ENCODE peak calls at places on chromosomes 1 and 21, in five cellular contexts. S is heart left ventricle, D is brain microvascular endothelial cell, W is fibroblast of lung, N is prostate gland. L is an unnamed sample.

GRCh38 chr1:41347276-41347675 is 14.0 kb upstream of the FOXO6 start:
- DNase-seq in S (no peak), N (no peak), D (no peak), W (no peak), L (no peak)

GRCh38 chr1:15028117-15028516 is 125.4 kb upstream of the TMEM51 start:
- DNase-seq in N (no peak), D (peak; percentile 71), S (peak; percentile 70), W (peak; percentile 28), L (peak; percentile 86)

GRCh38 chr1:33519240-33519884 is 46.9 kb downstream of the ZSCAN20 start:
- DNase-seq in D (no peak), S (no peak), N (no peak), W (no peak), L (no peak)

GRCh38 chr1:8867878-8868567 is 10.5 kb downstream of the ENO1 start:
- DNase-seq in N (no peak), W (no peak), S (no peak), D (no peak), L (no peak)

GRCh38 chr1:155001438-155001687 is 1.2 kb upstream of the ZBTB7B start:
- DNase-seq in N (no peak), S (no peak), D (no peak), W (no peak), L (no peak)

GRCh38 chr1:157319567-157319966 is 181.4 kb upstream of the ETV3 start:
- DNase-seq in S (no peak), W (no peak), D (no peak), N (no peak), L (no peak)

GRCh38 chr1:121483961-121484424 is 299.2 kb downstream of the SRGAP2C start:
- DNase-seq in W (peak; percentile 87), N (no peak), D (peak; percentile 66), S (no peak), L (peak; percentile 44)

GRCh38 chr1:112808861-112809684 is 93.9 kb upstream of the PPM1J start:
- DNase-seq in S (peak; percentile 82), N (peak; percentile 57), D (peak; percentile 67), W (peak; percentile 66), L (peak; percentile 87)

GRCh38 chr1:98981917-98982513 is 22.6 kb downstream of the PLPPR5 start:
- DNase-seq in D (no peak), S (no peak), N (no peak), W (peak; percentile 69), L (no peak)

GRCh38 chr1:170929835-170930554 is 5.3 kb upstream of the MROH9 start:
- DNase-seq in D (peak; percentile 77), N (peak; percentile 21), W (peak; percentile 73), S (peak; percentile 21), L (peak; percentile 85)

GRCh38 chr1:20458717-20459116 is 27.3 kb downstream of the CAMK2N1 start:
- DNase-seq in D (no peak), N (no peak), S (no peak), W (no peak), L (no peak)

GRCh38 chr1:50419907-50420248 is 3.4 kb downstream of the DMRTA2 start:
- DNase-seq in S (no peak), N (no peak), W (no peak), D (no peak), L (no peak)

GRCh38 chr1:223765036-223765718 is 52.8 kb downstream of the CAPN2 start:
- DNase-seq in S (peak; percentile 84), N (no peak), W (no peak), D (peak; percentile 52), L (no peak)

DNA sequence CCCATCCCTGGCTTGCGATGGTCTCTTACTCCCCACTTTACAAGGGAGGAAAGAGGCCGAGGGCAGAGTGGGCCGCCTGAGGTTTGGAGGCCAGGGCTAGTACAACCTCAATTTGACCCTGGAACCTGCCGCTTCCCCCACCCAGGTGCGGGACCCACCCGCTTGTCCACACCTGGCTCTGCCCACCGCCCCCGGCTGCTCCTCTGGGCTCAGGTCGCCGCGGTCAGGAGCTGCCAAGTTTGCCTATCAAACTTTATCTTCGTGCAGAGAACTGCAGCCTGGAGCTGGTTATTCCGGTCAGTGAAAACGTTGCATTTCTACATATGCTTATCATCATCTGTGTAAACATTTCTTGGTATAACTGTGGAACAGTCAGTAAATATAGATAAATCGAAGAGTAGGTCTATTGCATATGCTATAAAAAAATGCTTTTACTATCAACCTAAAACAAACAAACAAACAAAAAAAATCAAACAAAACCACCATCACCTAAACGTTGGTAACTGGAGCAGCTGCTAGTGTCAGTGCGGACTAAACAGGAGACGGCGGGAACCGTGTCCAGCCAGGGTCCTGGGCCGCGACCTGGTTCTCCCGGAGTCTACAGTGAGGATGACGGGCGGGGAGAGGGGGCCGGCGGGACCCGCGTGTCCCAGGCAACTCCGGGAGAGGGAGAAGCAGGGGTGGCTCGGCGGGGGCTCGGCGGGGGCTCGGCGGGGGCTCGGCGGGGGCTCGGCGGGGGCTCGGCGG is 906 bp upstream of the ADARB1 start:
- DNase-seq in W (peak; percentile 30), D (peak; percentile 39), N (peak; percentile 55), S (no peak), L (peak; percentile 41)
- H3K4me3 ChIP-seq in W (peak overlapping the region; percentile 32), D (peak overlapping the region; percentile 72), N (peak overlapping the region; percentile 88), S (peak overlapping the region; percentile 100), L (peak overlapping the region; percentile 74)

DNA sequence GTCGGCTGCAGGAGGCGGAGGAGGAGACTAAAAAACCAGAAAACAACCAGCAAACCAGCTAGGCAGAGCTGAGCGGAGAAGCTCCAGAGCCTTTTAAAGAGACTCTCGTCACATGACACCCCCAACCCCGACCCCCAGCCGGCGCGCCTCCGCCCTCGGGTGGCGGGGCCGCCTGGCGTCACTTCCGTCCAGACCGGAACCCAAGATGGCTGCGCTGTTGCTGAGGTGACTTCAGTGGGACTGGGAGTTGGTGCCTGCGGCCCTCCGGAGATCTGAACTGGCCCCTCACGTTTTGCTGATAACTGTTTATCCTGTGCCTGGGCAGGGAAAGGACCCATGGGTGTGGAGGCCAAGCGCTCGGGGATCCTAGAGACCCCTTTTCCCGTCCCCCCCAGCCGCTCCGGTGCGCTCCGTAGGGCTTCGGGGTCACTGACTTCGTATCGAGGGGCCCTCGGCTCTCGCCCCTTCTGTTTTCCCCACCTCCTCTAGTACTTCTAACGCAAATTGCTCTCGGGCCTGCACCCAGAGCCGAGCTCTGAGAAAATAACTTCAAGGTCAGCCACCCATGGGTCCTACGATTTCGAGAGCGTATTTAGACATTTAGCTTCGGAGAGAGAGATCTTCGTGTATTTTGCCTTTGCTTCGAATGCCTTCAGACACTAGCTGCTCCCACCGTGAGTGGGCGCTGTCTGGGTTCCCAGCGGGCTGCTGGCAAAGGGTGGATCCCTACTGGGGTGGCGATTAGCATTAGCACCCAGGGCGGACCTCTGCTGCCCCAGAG is at the start of gene SDHC:
- DNase-seq in N (peak; percentile 85), D (peak; percentile 82), S (peak; percentile 94), W (peak; percentile 90), L (peak; percentile 96)
- TF ChIP-seq CTCF in N (peak; percentile 18), D (peak; percentile 75), S (peak; percentile 29), W (peak; percentile 40), L (peak; percentile 54)

GRCh38 chr1:158830074-158830677 is 975 bp upstream of the MNDA start:
- DNase-seq in N (no peak), W (no peak), D (no peak), S (no peak), L (no peak)
- H3K4me3 ChIP-seq in N (no peak overlapping the region), W (no peak overlapping the region), D (no peak overlapping the region), S (no peak overlapping the region), L (no peak overlapping the region)

GRCh38 chr1:17653728-17654351 is 101.3 kb upstream of the ACTL8 start:
- DNase-seq in N (no peak), D (peak; percentile 33), S (no peak), W (peak; percentile 50), L (peak; percentile 40)
- TF ChIP-seq CTCF in N (peak; percentile 56), D (peak; percentile 92), S (peak; percentile 73), W (peak; percentile 82), L (peak; percentile 93)

GRCh38 chr21:42746240-42746592 is 92.8 kb downstream of the PDE9A start:
- DNase-seq in W (no peak), D (no peak), S (no peak), N (no peak), L (no peak)

GRCh38 chr21:42745511-42746239 is 92.3 kb downstream of the PDE9A start:
- DNase-seq in N (no peak), S (no peak), D (no peak), W (no peak), L (no peak)

GRCh38 chr21:42747267-42747701 is 93.9 kb downstream of the PDE9A start:
- DNase-seq in W (no peak), S (no peak), D (no peak), N (no peak), L (no peak)

GRCh38 chr21:42747746-42748351 is 94.4 kb downstream of the PDE9A start:
- DNase-seq in S (no peak), N (no peak), D (no peak), W (no peak), L (no peak)

DNA sequence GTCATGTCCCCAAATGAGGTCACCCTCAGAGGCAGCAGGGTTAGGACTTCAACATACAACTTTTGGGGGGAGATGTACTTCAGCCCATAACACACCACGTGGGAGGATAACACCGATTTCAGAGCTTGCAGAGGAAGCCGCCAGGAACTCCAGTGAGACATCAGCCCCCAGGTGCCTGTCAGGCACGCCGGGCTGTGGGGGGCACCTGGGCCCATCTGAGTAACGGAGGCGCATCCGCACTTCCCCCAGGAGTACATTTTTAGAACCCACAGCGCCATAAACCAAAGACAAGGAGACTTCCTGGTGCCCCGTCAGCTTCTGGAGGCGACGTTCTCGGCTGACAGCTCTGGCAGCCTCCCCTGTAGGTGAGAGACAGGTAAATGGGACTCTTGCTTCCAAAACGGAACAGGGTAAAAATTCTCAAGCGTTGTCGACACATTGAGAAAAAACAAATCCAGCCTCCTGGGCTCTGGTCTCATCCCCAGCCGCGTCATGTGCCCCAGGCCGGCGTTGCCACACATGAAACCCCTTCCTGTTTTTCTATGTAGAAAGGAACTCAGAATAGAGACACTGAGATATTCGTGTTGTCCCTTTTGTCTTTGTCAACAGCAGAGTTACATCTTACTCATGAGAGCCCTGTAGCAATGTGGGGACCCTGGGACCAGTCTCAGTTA is 93.3 kb downstream of the PDE9A start:
- DNase-seq in W (no peak), N (no peak), S (peak; percentile 72), D (no peak), L (no peak)
- H3K4me3 ChIP-seq in W (no peak overlapping the region), N (no peak overlapping the region), S (no peak overlapping the region), D (no peak overlapping the region), L (no peak overlapping the region)

GRCh38 chr21:32921632-32922230 is 104.0 kb upstream of the OLIG2 start:
- DNase-seq in N (no peak), W (peak; percentile 6), D (no peak), S (no peak), L (peak; percentile 40)
- TF ChIP-seq CTCF in N (peak; percentile 8), W (no peak), D (peak; percentile 62), S (peak; percentile 33), L (peak; percentile 59)

L was measured in foreskin fibroblast.